ENCODE peak calls at places on chromosomes 5 and 9, in nine cellular contexts. V, O, W, B, K, Z, M, S and Y are unnamed samples. For H3K36me3 and H3K27me3, the result is how much of the 10 kb centered on the place peaks cover.

GRCh38 chr9:119368681-119369581 is at the start of gene BRINP1:
- DNase-seq in W (peak), S (no peak), V (peak), M (peak), O (peak), K (peak), Z (peak), B (peak), Y (peak)

GRCh38 chr5:167813381-167813780 is 478.1 kb upstream of the WWC1 start:
- DNase-seq in S (no peak), W (no peak), B (no peak), K (no peak), M (no peak), Z (no peak), O (no peak), V (no peak), Y (no peak)

GRCh38 chr5:36570696-36571095 is 35.7 kb upstream of the SLC1A3 start:
- DNase-seq in S (no peak), B (no peak), M (no peak), V (no peak), K (no peak), O (no peak), Z (no peak), W (no peak), Y (no peak)

GRCh38 chr5:83102581-83102980 is 25.2 kb downstream of the XRCC4 start:
- DNase-seq in S (no peak), Z (no peak), B (no peak), K (no peak), M (no peak), O (no peak), V (no peak), W (no peak), Y (no peak)

GRCh38 chr5:51983161-51983560 is 599.9 kb downstream of the ISL1 start:
- DNase-seq in Z (no peak), O (no peak), S (no peak), M (no peak), K (no peak), B (no peak), W (no peak), V (no peak), Y (no peak)

GRCh38 chr5:5331838-5332237 is 90.6 kb upstream of the ICE1 start:
- DNase-seq in M (no peak), Z (no peak), V (no peak), S (no peak), O (no peak), B (no peak), K (no peak), W (no peak), Y (no peak)

GRCh38 chr9:35716236-35716635 is 15.8 kb downstream of the TLN1 start:
- DNase-seq in W (no peak), K (no peak), B (peak), S (no peak), O (no peak), M (no peak), V (no peak), Z (no peak), Y (no peak)

GRCh38 chr5:134813407-134813806 is 32.4 kb upstream of the C5orf24 start:
- DNase-seq in V (no peak), B (no peak), O (no peak), Z (no peak), S (no peak), W (no peak), K (no peak), M (no peak), Y (no peak)

GRCh38 chr9:126702501-126703329 is 89.0 kb downstream of the LMX1B start:
- DNase-seq in V (no peak), B (peak), K (no peak), S (no peak), W (peak), M (no peak), Z (no peak), O (no peak), Y (peak)

GRCh38 chr9:15927131-15927530 is 374.3 kb downstream of the CCDC171 start:
- DNase-seq in W (no peak), S (no peak), B (no peak), O (no peak), M (no peak), K (no peak), V (peak), Z (no peak), Y (no peak)

GRCh38 chr5:8598996-8599395 is 730.0 kb downstream of the MTRR start:
- DNase-seq in M (no peak), K (no peak), Z (no peak), S (no peak), W (no peak), O (no peak), V (no peak), B (no peak), Y (no peak)

GRCh38 chr9:130236436-130236985 is 29.0 kb upstream of the HMCN2 start:
- DNase-seq in O (no peak), M (no peak), K (no peak), V (no peak), S (no peak), W (no peak), B (no peak), Z (no peak), Y (peak)

DNA sequence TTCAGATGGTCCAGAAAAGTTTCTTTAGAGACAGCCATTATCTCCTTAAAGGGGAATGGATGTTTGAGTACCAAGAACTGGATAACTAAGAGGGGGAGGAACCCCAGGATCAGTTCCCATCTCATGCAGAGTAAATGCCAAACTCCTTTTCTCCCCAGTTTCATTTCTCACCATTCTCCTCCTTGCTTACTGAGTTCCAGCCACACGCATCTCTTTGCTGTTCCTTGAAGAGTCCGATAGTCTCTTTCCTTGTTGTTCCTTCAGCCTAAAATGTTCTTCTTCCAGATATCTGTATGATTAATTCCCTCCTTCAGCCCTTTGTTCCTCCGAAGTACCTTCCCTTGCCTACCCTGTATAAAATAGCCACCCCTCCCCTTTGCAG is 30.0 kb downstream of the KDM4C start:
- DNase-seq in K (no peak), V (no peak), S (no peak), M (no peak), B (no peak), W (no peak), Z (no peak), O (no peak), Y (no peak)
- H3K4me3 ChIP-seq in K (no peak), V (no peak), S (no peak), M (no peak), B (no peak), W (no peak), Z (no peak), O (no peak), Y (no peak)

GRCh38 chr5:1808466-1808865 is 7.3 kb downstream of the NDUFS6 start:
- DNase-seq in B (no peak), V (peak), W (no peak), K (no peak), S (no peak), Z (no peak), M (no peak), O (no peak), Y (no peak)
- H3K36me3 ChIP-seq in B (under half), V (under half), W (under half), K (half or more), S (half or more), Z (half or more), M (under half), O (half or more), Y (under half)

GRCh38 chr9:33331411-33331891 is 41.1 kb downstream of the NFX1 start:
- DNase-seq in B (no peak), Z (no peak), M (no peak), O (no peak), S (no peak), K (no peak), W (peak), V (no peak), Y (no peak)
- H3K27me3 ChIP-seq in B (under half), Z (under half), M (under half), O (under half), S (under half), K (under half), W (under half), V (under half), Y (under half)

GRCh38 chr9:128271512-128271911 is 4.3 kb downstream of the GOLGA2 start:
- DNase-seq in W (no peak), O (no peak), Z (no peak), V (no peak), S (no peak), K (no peak), M (no peak), B (no peak), Y (no peak)
- H3K4me3 ChIP-seq in W (no peak), O (no peak), Z (no peak), V (no peak), S (no peak), K (no peak), M (no peak), B (no peak), Y (no peak)

GRCh38 chr9:115032300-115032699 is 85.7 kb downstream of the TNC start:
- DNase-seq in V (no peak), O (no peak), W (no peak), M (no peak), B (no peak), S (no peak), K (no peak), Z (no peak), Y (no peak)
- H3K36me3 ChIP-seq in V (under half), O (under half), W (half or more), M (under half), B (under half), S (under half), K (under half), Z (under half), Y (under half)

GRCh38 chr5:136051486-136052220 is 22.9 kb downstream of the TGFBI start:
- DNase-seq in S (no peak), M (no peak), V (no peak), O (no peak), W (no peak), B (peak), Z (no peak), K (no peak), Y (no peak)
- H3K27me3 ChIP-seq in S (under half), M (under half), V (under half), O (under half), W (under half), B (under half), Z (under half), K (under half), Y (under half)

GRCh38 chr5:124663101-124663506 is 83.3 kb downstream of the ZNF608 start:
- DNase-seq in B (no peak), K (no peak), Z (no peak), V (no peak), O (no peak), M (no peak), S (no peak), W (no peak), Y (no peak)

GRCh38 chr5:124664287-124664686 is 82.2 kb downstream of the ZNF608 start:
- DNase-seq in W (no peak), S (no peak), K (no peak), O (no peak), M (no peak), Z (no peak), B (no peak), V (no peak), Y (no peak)

GRCh38 chr5:124661317-124662141 is 84.9 kb downstream of the ZNF608 start:
- DNase-seq in Z (peak), K (no peak), S (no peak), W (no peak), M (no peak), V (peak), B (no peak), O (no peak), Y (no peak)

GRCh38 chr5:124660229-124661093 is 86.0 kb downstream of the ZNF608 start:
- DNase-seq in S (no peak), W (no peak), K (no peak), V (peak), O (no peak), B (no peak), M (no peak), Z (no peak), Y (no peak)

GRCh38 chr5:124662261-124662781 is 84.1 kb downstream of the ZNF608 start:
- DNase-seq in O (no peak), S (no peak), Z (peak), W (no peak), V (no peak), B (no peak), K (no peak), M (no peak), Y (no peak)
- H3K4me3 ChIP-seq in O (no peak), S (no peak), Z (no peak), W (no peak), V (no peak), B (no peak), K (no peak), M (no peak), Y (no peak)

GRCh38 chr9:99140685-99141314 is 35.9 kb downstream of the TGFBR1 start:
- DNase-seq in V (peak), M (peak), K (no peak), O (no peak), B (no peak), W (peak), S (peak), Z (peak), Y (peak)

GRCh38 chr9:99141849-99142248 is 36.9 kb downstream of the TGFBR1 start:
- DNase-seq in S (no peak), B (no peak), W (no peak), K (no peak), M (no peak), Z (no peak), V (no peak), O (no peak), Y (no peak)

GRCh38 chr9:99138424-99139284 is 33.7 kb downstream of the TGFBR1 start:
- DNase-seq in M (no peak), Z (no peak), B (no peak), S (no peak), V (no peak), K (no peak), O (no peak), W (no peak), Y (no peak)

GRCh38 chr9:99142275-99142674 is 37.4 kb downstream of the TGFBR1 start:
- DNase-seq in S (no peak), M (no peak), W (no peak), O (no peak), Z (no peak), B (no peak), V (no peak), K (no peak), Y (no peak)

DNA sequence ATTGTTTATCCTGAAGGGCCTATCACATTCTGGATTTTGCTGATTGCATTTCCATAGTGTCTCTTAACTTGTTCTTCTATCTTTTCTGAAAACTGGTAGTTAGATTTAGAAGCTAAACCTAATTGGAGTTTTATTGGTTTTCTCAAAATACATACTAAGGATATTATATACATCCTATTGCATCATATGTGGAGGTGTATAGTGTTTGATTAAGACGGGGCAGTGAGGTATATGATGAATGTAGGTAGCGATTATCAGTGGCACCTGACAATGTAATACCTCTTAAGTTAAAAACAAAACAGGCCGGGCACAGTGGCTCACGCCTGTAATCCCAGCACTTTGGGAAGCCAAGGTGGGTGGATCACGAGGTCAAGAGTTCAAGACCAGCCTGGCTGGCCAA is 35.0 kb downstream of the TGFBR1 start:
- DNase-seq in K (no peak), M (no peak), O (no peak), Z (no peak), S (no peak), W (no peak), B (no peak), V (no peak), Y (no peak)
- H3K36me3 ChIP-seq in K (under half), M (under half), O (half or more), Z (under half), S (under half), W (under half), B (under half), V (under half), Y (under half)

GRCh38 chr5:168917947-168918600 is 338.9 kb upstream of the PANK3 start:
- DNase-seq in K (no peak), S (no peak), V (no peak), B (no peak), W (peak), M (no peak), O (no peak), Z (no peak), Y (no peak)

GRCh38 chr5:168916852-168917251 is 337.7 kb upstream of the PANK3 start:
- DNase-seq in O (no peak), V (peak), M (no peak), Z (no peak), S (no peak), K (no peak), B (no peak), W (no peak), Y (no peak)

GRCh38 chr5:168920019-168920813 is 341.0 kb upstream of the PANK3 start:
- DNase-seq in S (no peak), O (no peak), M (no peak), B (peak), Z (no peak), V (no peak), K (no peak), W (no peak), Y (peak)

GRCh38 chr5:168910874-168911273 is 331.7 kb upstream of the PANK3 start:
- DNase-seq in O (no peak), S (no peak), W (no peak), M (no peak), V (no peak), K (no peak), B (no peak), Z (no peak), Y (no peak)

GRCh38 chr5:168916266-168916665 is 337.1 kb upstream of the PANK3 start:
- DNase-seq in Z (no peak), B (peak), M (peak), K (no peak), S (no peak), O (no peak), W (peak), V (peak), Y (peak)
- H3K27me3 ChIP-seq in Z (under half), B (under half), M (under half), K (under half), S (under half), O (under half), W (under half), V (under half), Y (under half)